ENCODE peak calls at places on chromosomes 12 and 14, in eight cellular contexts. I is cardiac muscle cell, O is SK-N-SH, R is dorsolateral prefrontal cortex, Y is brain microvascular endothelial cell, A is right atrium auricular region, B is IMR-90, Q is sigmoid colon. D is an unnamed sample.

GRCh38 chr12:130978785-130979184 is 25.1 kb downstream of the ADGRD1 start:
- DNase-seq in O (no peak), R (no peak), Y (no peak), I (no peak), B (no peak), Q (peak; percentile 72), A (peak; percentile 58), D (no peak)

GRCh38 chr12:125552223-125552747 is 487.1 kb downstream of the AACS start:
- DNase-seq in O (no peak), Q (no peak), A (no peak), B (no peak), Y (no peak), R (no peak), I (no peak), D (no peak)

GRCh38 chr14:87044807-87045206 is 948.2 kb downstream of the GALC start:
- DNase-seq in Q (no peak), R (no peak), O (no peak), B (no peak), Y (no peak), A (no peak), I (no peak), D (no peak)

GRCh38 chr12:8461426-8461825 is 5.7 kb downstream of the CLEC6A start:
- DNase-seq in R (no peak), B (no peak), Y (no peak), O (no peak), A (no peak), Q (no peak), I (no peak), D (no peak)

GRCh38 chr12:109597795-109598427 is 24.3 kb downstream of the MVK start:
- DNase-seq in A (peak; percentile 86), Y (peak; percentile 76), R (peak; percentile 91), O (peak; percentile 94), Q (peak; percentile 94), I (peak; percentile 91), B (peak; percentile 75), D (peak; percentile 88)

GRCh38 chr14:95553141-95553540 is 18.3 kb downstream of the GLRX5 start:
- DNase-seq in B (no peak), R (no peak), O (no peak), A (no peak), I (no peak), Q (no peak), Y (no peak), D (no peak)

GRCh38 chr14:49861581-49861922 is 9.0 kb upstream of the NEMF start:
- DNase-seq in R (peak; percentile 54), A (peak; percentile 83), I (peak; percentile 91), B (peak; percentile 87), Y (peak; percentile 69), O (peak; percentile 36), Q (peak; percentile 91), D (peak; percentile 84)

GRCh38 chr14:101464984-101465794 is 96.1 kb upstream of the DIO3 start:
- DNase-seq in Q (no peak), A (peak; percentile 23), R (no peak), O (no peak), I (no peak), B (no peak), Y (no peak), D (no peak)

GRCh38 chr12:108322998-108323397 is 16.1 kb downstream of the CMKLR1 start:
- DNase-seq in A (no peak), O (no peak), B (no peak), Y (no peak), R (no peak), Q (no peak), I (no peak), D (no peak)

GRCh38 chr12:50933459-50934124 is 18.8 kb upstream of the HIGD1C start:
- DNase-seq in O (no peak), B (no peak), Y (no peak), R (no peak), Q (no peak), I (peak; percentile 11), A (no peak), D (no peak)

GRCh38 chr12:67940780-67941243 is 48.4 kb upstream of the IFNG-AS1 start:
- DNase-seq in Y (peak; percentile 23), B (peak; percentile 40), R (no peak), O (no peak), I (peak; percentile 63), A (no peak), Q (no peak), D (no peak)

GRCh38 chr14:62002636-62003035 is 240.4 kb downstream of the SNAPC1 start:
- DNase-seq in I (no peak), Q (no peak), B (peak; percentile 55), O (no peak), R (no peak), A (no peak), Y (peak; percentile 49), D (no peak)

DNA sequence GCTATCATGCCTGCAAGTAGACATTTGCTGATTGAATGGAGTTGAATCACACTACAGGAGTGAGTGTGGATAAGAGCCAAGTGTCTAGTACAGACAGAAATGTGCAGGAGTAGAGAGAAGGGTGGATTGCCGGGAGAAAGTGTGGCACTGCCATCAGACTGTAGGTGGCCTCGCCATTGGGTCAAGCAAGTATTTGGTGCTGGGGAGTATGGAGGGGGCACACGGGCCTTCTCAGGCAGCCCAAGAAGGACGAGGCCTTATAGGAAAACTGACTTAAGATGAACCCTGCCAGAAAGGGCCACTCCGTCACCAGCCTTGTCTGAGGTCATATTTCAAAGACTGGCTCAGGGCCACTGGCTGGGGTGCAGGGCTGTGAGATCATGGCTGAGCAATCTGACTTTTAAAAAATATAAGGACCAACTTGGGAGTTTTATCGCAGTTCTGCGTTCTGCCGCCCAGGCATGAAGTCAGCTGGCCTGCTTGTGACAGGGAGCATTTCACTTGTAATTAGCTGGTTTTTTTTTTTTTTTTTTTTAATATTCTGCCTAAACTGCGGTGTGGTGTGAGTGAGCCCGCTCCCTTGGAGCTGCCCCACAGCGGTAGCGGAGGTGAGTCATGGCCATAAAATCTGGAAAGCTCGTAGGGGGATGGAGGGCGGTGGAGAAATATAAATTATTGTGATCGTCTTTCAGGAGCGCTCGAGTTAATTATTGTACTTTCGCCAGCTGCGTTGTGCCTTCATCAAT is 231.7 kb downstream of the C12orf75 start:
- DNase-seq in O (no peak), A (peak; percentile 66), B (peak; percentile 90), R (no peak), Y (peak; percentile 67), I (peak; percentile 5), Q (peak; percentile 76), D (peak; percentile 32)
- TF ChIP-seq CTCF in O (peak; percentile 17), A (no peak), B (no peak), R (no peak), Y (no peak), I (no peak), Q (no peak), D (no peak)

GRCh38 chr14:105118646-105119409 is 49.7 kb downstream of the JAG2 start:
- DNase-seq in Y (no peak), R (no peak), Q (no peak), I (no peak), O (no peak), A (no peak), B (no peak), D (no peak)

GRCh38 chr14:105119410-105120025 is 49.1 kb downstream of the JAG2 start:
- DNase-seq in O (no peak), Y (no peak), A (no peak), I (no peak), Q (no peak), R (no peak), B (no peak), D (no peak)

GRCh38 chr14:105116451-105117256 is 51.4 kb upstream of the GPR132 start:
- DNase-seq in A (no peak), R (no peak), Q (no peak), Y (no peak), O (no peak), B (no peak), I (no peak), D (no peak)

GRCh38 chr14:105117257-105117646 is 51.3 kb downstream of the JAG2 start:
- DNase-seq in R (no peak), Q (no peak), I (no peak), Y (no peak), A (no peak), B (no peak), O (no peak), D (peak; percentile 48)

DNA sequence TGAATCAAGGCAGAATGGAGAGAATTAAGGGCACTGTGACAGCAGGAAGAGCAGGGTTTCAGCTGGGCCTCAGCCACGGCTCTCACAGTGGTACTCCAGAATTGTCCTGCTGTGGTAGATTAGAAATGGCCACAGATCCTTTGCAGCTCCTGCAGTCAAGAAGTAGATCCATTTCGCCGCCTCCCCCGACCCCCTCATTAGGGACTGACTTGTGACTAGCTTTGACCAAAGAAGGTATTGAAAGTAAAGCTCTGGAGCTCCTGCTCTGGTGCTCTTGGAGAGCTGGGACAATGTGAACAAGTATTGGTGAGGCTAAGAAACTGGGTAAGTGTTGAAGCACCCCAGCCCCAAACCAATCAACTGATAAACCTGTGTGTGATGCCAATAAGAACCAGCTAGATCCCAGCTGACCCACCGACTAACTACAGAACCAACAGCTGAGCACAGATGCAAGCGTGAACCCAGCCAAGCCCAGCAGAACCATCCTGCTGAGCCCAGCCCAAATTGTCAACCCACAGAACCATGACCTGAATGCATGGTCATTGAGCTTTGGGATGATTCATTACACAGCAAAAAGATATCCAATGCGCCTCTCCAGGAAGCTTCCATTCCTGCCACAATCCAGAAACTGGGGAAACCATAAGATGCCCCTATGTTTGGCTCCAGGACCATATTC is 50.7 kb downstream of the JAG2 start:
- DNase-seq in B (no peak), O (no peak), Y (no peak), A (no peak), R (no peak), I (no peak), Q (no peak), D (peak; percentile 13)
- H3K27ac ChIP-seq in B (no peak overlapping the region), O (no peak overlapping the region), Y (no peak overlapping the region), A (no peak overlapping the region), R (no peak overlapping the region), I (no peak overlapping the region), Q (no peak overlapping the region), D (no peak overlapping the region)

GRCh38 chr12:6708968-6709394 is 8.4 kb upstream of the PIANP start:
- DNase-seq in R (no peak), A (no peak), B (no peak), I (no peak), O (no peak), Y (no peak), Q (no peak), D (no peak)
- H3K27me3 ChIP-seq in R (peaks cover 27% of the 10 kb centered on the region), A (no peaks in the 10 kb centered on the region), B (no peaks in the 10 kb centered on the region), I (no peaks in the 10 kb centered on the region), O (no peaks in the 10 kb centered on the region), Y (no peaks in the 10 kb centered on the region), Q (peaks cover 2% of the 10 kb centered on the region), D (peaks cover 69% of the 10 kb centered on the region)

GRCh38 chr12:49626836-49627235 is 3.5 kb downstream of the PRPF40B start:
- DNase-seq in R (no peak), A (no peak), B (no peak), O (no peak), Y (no peak), Q (no peak), I (no peak), D (no peak)

GRCh38 chr12:49623142-49623899 is at the start of gene PRPF40B:
- DNase-seq in R (peak; percentile 92), A (peak; percentile 85), I (peak; percentile 94), Q (peak; percentile 95), B (peak; percentile 73), O (peak; percentile 99), Y (peak; percentile 65), D (peak; percentile 82)

GRCh38 chr12:49627752-49628360 is 4.5 kb downstream of the PRPF40B start:
- DNase-seq in A (no peak), Q (no peak), B (peak; percentile 49), Y (no peak), I (no peak), R (no peak), O (no peak), D (no peak)

GRCh38 chr12:49624919-49625577 is 1.7 kb downstream of the PRPF40B start:
- DNase-seq in B (peak; percentile 72), R (no peak), Q (no peak), I (no peak), A (no peak), Y (no peak), O (no peak), D (no peak)

GRCh38 chr12:49626169-49626835 is 2.9 kb downstream of the PRPF40B start:
- DNase-seq in Y (no peak), O (no peak), I (no peak), Q (no peak), R (no peak), B (peak; percentile 54), A (no peak), D (no peak)
- TF ChIP-seq CTCF in Y (peak; percentile 25), O (peak; percentile 30), I (peak; percentile 24), Q (no peak), R (no peak), B (peak; percentile 29), A (peak; percentile 13), D (no peak)